ENCODE peak calls at places on chromosome 11, in nine cellular contexts. K is H9, E is right cardiac atrium, N is A549, J is fibroblast of lung, F is pancreas, B is lower lobe of right lung, H is kidney, R is GM12878. P is an unnamed sample. For H3K4me1, the result is how much of the 10 kb centered on the place peaks cover.

GRCh38 chr11:73343076-73343833 is 32.9 kb upstream of the RELT start:
- DNase-seq in K (peak), E (peak), N (no peak), J (no peak), F (no peak), B (no peak), H (no peak), R (no peak), P (no peak)

GRCh38 chr11:42171046-42171445 is 711.6 kb upstream of the LRRC4C start:
- DNase-seq in K (no peak), E (no peak), N (no peak), J (no peak), F (no peak), B (no peak), H (no peak), R (no peak), P (no peak)

GRCh38 chr11:79087238-79087956 is 353.4 kb downstream of the TENM4 start:
- DNase-seq in K (no peak), E (no peak), N (peak), J (peak), F (no peak), B (no peak), H (no peak), R (no peak), P (no peak)

GRCh38 chr11:25838918-25839611 is 492.9 kb upstream of the ANO3 start:
- DNase-seq in K (no peak), E (no peak), N (no peak), J (no peak), F (no peak), B (no peak), H (no peak), R (no peak), P (no peak)

GRCh38 chr11:789951-790350 is at the start of gene CEND1:
- DNase-seq in K (no peak), E (peak), N (peak), J (peak), F (peak), B (no peak), H (no peak), R (no peak), P (no peak)

GRCh38 chr11:17161515-17161914 is 46.3 kb downstream of the PIK3C2A start:
- DNase-seq in K (no peak), E (no peak), N (no peak), J (no peak), F (no peak), B (no peak), H (no peak), R (no peak), P (no peak)

GRCh38 chr11:7964873-7965272 is 374 bp downstream of the NLRP10 start:
- DNase-seq in K (no peak), E (no peak), N (no peak), J (peak), F (no peak), B (no peak), H (no peak), R (no peak), P (no peak)

GRCh38 chr11:130312046-130312445 is 2.7 kb downstream of the ZBTB44 start:
- DNase-seq in K (no peak), E (no peak), N (no peak), J (no peak), F (no peak), B (no peak), H (no peak), R (no peak), P (no peak)

GRCh38 chr11:1876361-1877063 is 15.2 kb downstream of the PRR33 start:
- DNase-seq in K (peak), E (peak), N (peak), J (peak), F (peak), B (peak), H (peak), R (no peak), P (peak)

GRCh38 chr11:70169632-70170031 is 33.5 kb upstream of the FADD start:
- DNase-seq in K (no peak), E (peak), N (no peak), J (no peak), F (no peak), B (no peak), H (no peak), R (no peak), P (no peak)

GRCh38 chr11:33970984-33971466 is 79.1 kb upstream of the LMO2 start:
- DNase-seq in K (peak), E (peak), N (peak), J (peak), F (no peak), B (no peak), H (no peak), R (no peak), P (peak)

GRCh38 chr11:83693279-83693992 is 407.3 kb upstream of the CCDC90B start:
- DNase-seq in K (no peak), E (no peak), N (no peak), J (no peak), F (no peak), B (no peak), H (no peak), R (no peak), P (no peak)

GRCh38 chr11:130488187-130489026 is 40.0 kb downstream of the ADAMTS15 start:
- DNase-seq in K (no peak), E (peak), N (no peak), J (no peak), F (no peak), B (no peak), H (no peak), R (no peak), P (no peak)

GRCh38 chr11:86149813-86150212 is 80.9 kb upstream of the PICALM start:
- DNase-seq in K (no peak), E (no peak), N (no peak), J (no peak), F (no peak), B (no peak), H (no peak), R (no peak), P (no peak)

GRCh38 chr11:112780351-112781043 is 180.7 kb upstream of the NCAM1 start:
- DNase-seq in K (no peak), E (peak), N (no peak), J (peak), F (no peak), B (no peak), H (no peak), R (no peak), P (peak)

GRCh38 chr11:80722616-80723015 is 1281.8 kb upstream of the TENM4 start:
- DNase-seq in K (no peak), E (no peak), N (no peak), J (peak), F (no peak), B (no peak), H (no peak), R (no peak), P (no peak)

GRCh38 chr11:19368726-19369364 is 128.1 kb upstream of the E2F8 start:
- DNase-seq in K (no peak), E (no peak), N (no peak), J (no peak), F (no peak), B (no peak), H (no peak), R (no peak), P (no peak)

GRCh38 chr11:13104619-13105236 is 95.6 kb downstream of the RASSF10 start:
- DNase-seq in K (no peak), E (no peak), N (no peak), J (no peak), F (no peak), B (no peak), H (no peak), R (no peak), P (peak)

GRCh38 chr11:104968365-104968855 is at the start of gene CASP4:
- DNase-seq in K (no peak), E (no peak), N (peak), J (peak), F (no peak), B (no peak), H (no peak), R (peak), P (no peak)

GRCh38 chr11:128892866-128893565 is 1.9 kb downstream of the KCNJ5 start:
- DNase-seq in K (no peak), E (no peak), N (no peak), J (no peak), F (no peak), B (no peak), H (no peak), R (no peak), P (no peak)

GRCh38 chr11:47641585-47642098 is 717 bp downstream of the MTCH2 start:
- DNase-seq in K (no peak), E (no peak), N (no peak), J (peak), F (no peak), B (no peak), H (no peak), R (no peak), P (no peak)

GRCh38 chr11:77411238-77411637 is 62.7 kb downstream of the PAK1 start:
- DNase-seq in K (no peak), E (peak), N (peak), J (peak), F (peak), B (peak), H (peak), R (no peak), P (peak)

GRCh38 chr11:119344291-119345010 is 2.1 kb downstream of the MFRP start:
- DNase-seq in K (no peak), E (no peak), N (no peak), J (no peak), F (no peak), B (peak), H (peak), R (no peak), P (no peak)

GRCh38 chr11:2772544-2773031 is 72.8 kb upstream of the KCNQ1OT1 start:
- DNase-seq in K (no peak), E (no peak), N (no peak), J (peak), F (peak), B (peak), H (no peak), R (no peak), P (peak)

GRCh38 chr11:62472063-62472884 is 53.4 kb downstream of the SCGB1A1 start:
- DNase-seq in K (no peak), E (no peak), N (peak), J (peak), F (no peak), B (no peak), H (no peak), R (no peak), P (no peak)

GRCh38 chr11:65595921-65596281 is 301 bp upstream of the KCNK7 start:
- DNase-seq in K (no peak), E (no peak), N (no peak), J (no peak), F (no peak), B (no peak), H (no peak), R (no peak), P (no peak)

GRCh38 chr11:32154275-32154674 is 63.4 kb downstream of the RCN1 start:
- DNase-seq in K (no peak), E (no peak), N (peak), J (peak), F (no peak), B (no peak), H (no peak), R (peak), P (no peak)

GRCh38 chr11:128939591-128939990 is 3.1 kb downstream of the TP53AIP1 start:
- DNase-seq in K (no peak), E (no peak), N (no peak), J (no peak), F (no peak), B (no peak), H (no peak), R (no peak), P (no peak)

GRCh38 chr11:575324-575995 is 810 bp upstream of the PHRF1 start:
- DNase-seq in K (no peak), E (no peak), N (no peak), J (no peak), F (peak), B (peak), H (no peak), R (no peak), P (no peak)

GRCh38 chr11:66328307-66329144 is 7.7 kb downstream of the RIN1 start:
- DNase-seq in K (peak), E (peak), N (peak), J (peak), F (peak), B (peak), H (peak), R (no peak), P (peak)

GRCh38 chr11:118215765-118216164 is 9.0 kb downstream of the JAML start:
- DNase-seq in K (no peak), E (no peak), N (no peak), J (no peak), F (no peak), B (no peak), H (no peak), R (no peak), P (no peak)
- H3K4me1 ChIP-seq in K (under half), E (under half), N (under half), J (under half), F (under half), B (under half), H (under half), R (under half), P (under half)

DNA sequence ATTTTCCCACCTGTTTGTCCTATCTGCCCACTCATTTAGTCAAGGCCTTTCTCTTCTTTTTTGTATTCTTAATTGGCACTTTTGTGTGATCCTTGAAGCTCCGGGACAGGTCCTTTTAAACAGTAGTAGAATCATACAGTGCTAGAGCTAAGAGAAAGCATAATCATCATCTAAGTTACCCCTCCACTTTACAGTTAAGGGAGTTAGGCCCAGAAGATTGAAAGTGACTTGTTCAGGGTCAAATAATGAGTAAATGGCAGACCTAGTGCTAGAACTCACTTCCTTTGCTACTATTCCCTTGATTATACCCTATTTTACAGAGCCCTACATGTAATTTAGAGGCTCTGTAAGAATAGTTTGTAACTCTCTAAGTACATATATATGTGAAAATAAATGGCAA is 2.5 kb downstream of the USP47 start:
- DNase-seq in K (no peak), E (no peak), N (no peak), J (no peak), F (no peak), B (no peak), H (no peak), R (no peak), P (no peak)
- H3K4me1 ChIP-seq in K (under half), E (under half), N (under half), J (under half), F (half or more), B (half or more), H (under half), R (under half), P (under half)

DNA sequence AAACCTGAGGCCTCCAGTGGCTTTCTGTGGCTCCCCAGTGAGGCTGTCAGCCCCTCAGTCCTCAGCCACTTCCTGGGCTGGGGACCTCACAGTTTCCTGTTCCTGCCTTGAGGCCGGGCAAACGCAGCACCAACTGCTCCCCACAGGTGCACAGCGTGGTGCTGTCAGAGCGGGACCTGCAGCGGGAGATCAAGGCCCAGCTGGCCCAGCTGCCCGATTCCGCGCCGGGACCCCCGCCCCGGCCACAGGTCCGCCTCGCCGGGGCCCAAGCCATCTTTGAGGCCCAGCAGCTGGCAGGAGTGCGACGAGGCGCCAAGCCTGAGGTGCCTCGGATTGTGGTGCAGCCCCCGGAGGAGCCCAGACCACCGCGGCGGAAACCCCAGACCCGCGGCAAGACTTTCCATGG is 5.4 kb downstream of the TBC1D10C start:
- DNase-seq in K (no peak), E (no peak), N (no peak), J (no peak), F (peak), B (no peak), H (peak), R (no peak), P (no peak)
- H3K4me1 ChIP-seq in K (under half), E (under half), N (under half), J (under half), F (under half), B (under half), H (under half), R (half or more), P (under half)

GRCh38 chr11:111439905-111440304 is 60.8 kb upstream of the POU2AF1 start:
- DNase-seq in K (no peak), E (no peak), N (no peak), J (no peak), F (no peak), B (no peak), H (no peak), R (no peak), P (no peak)
- H3K4me1 ChIP-seq in K (under half), E (under half), N (under half), J (under half), F (under half), B (under half), H (under half), R (under half), P (under half)

GRCh38 chr11:121451982-121452608 is at the start of gene SORL1:
- DNase-seq in K (peak), E (peak), N (peak), J (peak), F (peak), B (peak), H (peak), R (no peak), P (peak)

GRCh38 chr11:121452609-121453150 is at the start of gene SORL1-AS1:
- DNase-seq in K (no peak), E (no peak), N (peak), J (no peak), F (no peak), B (no peak), H (no peak), R (no peak), P (no peak)

GRCh38 chr11:121453589-121454299 is 977 bp upstream of the SORL1-AS1 start:
- DNase-seq in K (no peak), E (no peak), N (no peak), J (no peak), F (no peak), B (no peak), H (no peak), R (no peak), P (no peak)

GRCh38 chr11:121456816-121457431 is 4.2 kb upstream of the SORL1-AS1 start:
- DNase-seq in K (no peak), E (no peak), N (no peak), J (no peak), F (no peak), B (no peak), H (no peak), R (no peak), P (no peak)

DNA sequence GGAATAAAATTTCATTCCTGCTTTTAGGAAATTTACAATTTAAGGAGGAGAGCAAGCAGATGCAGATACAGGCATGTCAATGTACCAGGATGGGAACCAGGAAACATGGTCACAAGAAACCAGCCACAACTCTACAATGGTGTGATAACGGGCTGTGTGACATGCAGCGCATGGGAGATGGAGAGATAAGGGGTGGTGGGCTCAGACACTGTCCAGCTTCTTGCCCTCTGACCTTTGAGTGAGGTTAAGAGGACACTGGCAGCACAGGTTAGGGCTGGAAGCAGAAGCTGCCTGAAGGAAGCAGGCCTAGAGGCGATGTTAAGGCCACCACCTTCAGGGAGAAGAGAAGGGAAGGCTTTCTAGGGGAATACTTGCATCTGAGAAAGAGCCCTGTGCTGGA is 2.3 kb upstream of the SORL1-AS1 start:
- DNase-seq in K (no peak), E (no peak), N (no peak), J (no peak), F (no peak), B (no peak), H (no peak), R (no peak), P (no peak)
- H3K4me1 ChIP-seq in K (under half), E (under half), N (under half), J (under half), F (under half), B (under half), H (under half), R (under half), P (under half)

DNA sequence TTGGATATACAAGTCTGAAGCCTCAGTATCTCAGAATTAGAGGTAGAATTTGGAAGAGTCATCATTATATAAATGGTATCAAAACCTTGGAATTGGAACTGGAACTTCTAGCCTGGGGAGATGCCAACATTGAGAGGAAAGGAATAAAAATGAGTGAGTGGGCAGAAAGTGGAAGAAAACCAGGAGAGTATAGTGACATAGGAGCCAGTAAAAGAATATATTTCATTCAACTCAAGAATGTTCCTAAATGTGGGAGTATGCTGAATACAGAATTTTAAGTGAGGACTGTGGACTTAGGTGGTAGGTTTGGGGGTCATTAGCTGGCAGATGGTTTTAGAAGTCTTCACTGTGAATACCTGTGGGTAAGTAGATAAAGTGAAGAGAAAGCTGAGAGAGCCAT is 60.1 kb downstream of the PDHX start:
- DNase-seq in K (no peak), E (no peak), N (no peak), J (peak), F (no peak), B (no peak), H (no peak), R (no peak), P (no peak)
- H3K4me1 ChIP-seq in K (under half), E (under half), N (under half), J (under half), F (under half), B (under half), H (under half), R (under half), P (under half)